ENCODE peak calls at places on chromosomes 16 and 17, in nine cellular contexts. V, F, I, D, W, Y, X, K and C are unnamed samples.

GRCh38 chr17:63919311-63919723 is 678 bp upstream of the GH1 start:
- DNase-seq in V (no peak), F (peak; percentile 63), I (no peak), D (no peak), W (no peak), Y (no peak), X (peak; percentile 15), K (peak; percentile 69), C (peak; percentile 61)

GRCh38 chr16:84044108-84044488 is 1.5 kb upstream of the SLC38A8 start:
- DNase-seq in V (no peak), F (no peak), I (no peak), D (no peak), W (no peak), Y (no peak), X (no peak), K (no peak), C (no peak)

GRCh38 chr16:70772493-70772892 is 28.5 kb downstream of the VAC14 start:
- DNase-seq in V (no peak), F (no peak), I (no peak), D (no peak), W (no peak), Y (no peak), X (no peak), K (no peak), C (no peak)

GRCh38 chr17:8798176-8799000 is 777 bp downstream of the MFSD6L start:
- DNase-seq in V (no peak), F (no peak), I (no peak), D (no peak), W (no peak), Y (no peak), X (no peak), K (no peak), C (no peak)

GRCh38 chr17:54947396-54947795 is 21.1 kb downstream of the COX11 start:
- DNase-seq in V (no peak), F (no peak), I (no peak), D (no peak), W (no peak), Y (no peak), X (no peak), K (no peak), C (no peak)

GRCh38 chr16:28984619-28985135 is at the start of gene LAT:
- DNase-seq in V (no peak), F (no peak), I (peak; percentile 71), D (no peak), W (peak; percentile 35), Y (peak; percentile 39), X (no peak), K (peak; percentile 68), C (peak; percentile 89)

GRCh38 chr17:39576187-39576586 is 31.5 kb downstream of the NEUROD2 start:
- DNase-seq in V (no peak), F (no peak), I (no peak), D (no peak), W (no peak), Y (no peak), X (no peak), K (peak; percentile 15), C (no peak)

GRCh38 chr17:67610061-67610460 is 107.7 kb upstream of the NOL11 start:
- DNase-seq in V (no peak), F (no peak), I (no peak), D (no peak), W (no peak), Y (no peak), X (no peak), K (no peak), C (no peak)

GRCh38 chr16:77416939-77417480 is 17.8 kb downstream of the ADAMTS18 start:
- DNase-seq in V (no peak), F (no peak), I (no peak), D (no peak), W (no peak), Y (no peak), X (no peak), K (no peak), C (no peak)

GRCh38 chr17:65750166-65750565 is 188.7 kb upstream of the AXIN2 start:
- DNase-seq in V (no peak), F (no peak), I (no peak), D (no peak), W (no peak), Y (no peak), X (no peak), K (no peak), C (no peak)

GRCh38 chr16:11196286-11196828 is 59.6 kb downstream of the SOCS1 start:
- DNase-seq in V (no peak), F (no peak), I (no peak), D (no peak), W (no peak), Y (no peak), X (no peak), K (no peak), C (no peak)

GRCh38 chr16:78629173-78629572 is 529.7 kb downstream of the WWOX start:
- DNase-seq in V (no peak), F (no peak), I (no peak), D (no peak), W (no peak), Y (no peak), X (no peak), K (no peak), C (no peak)

GRCh38 chr16:48498761-48499600 is 111.0 kb downstream of the N4BP1 start:
- DNase-seq in V (no peak), F (peak; percentile 92), I (no peak), D (no peak), W (peak; percentile 60), Y (no peak), X (no peak), K (peak; percentile 21), C (no peak)

GRCh38 chr17:60039509-60040442 is 38.9 kb downstream of the HEATR6 start:
- DNase-seq in V (no peak), F (no peak), I (no peak), D (no peak), W (no peak), Y (no peak), X (no peak), K (no peak), C (no peak)

DNA sequence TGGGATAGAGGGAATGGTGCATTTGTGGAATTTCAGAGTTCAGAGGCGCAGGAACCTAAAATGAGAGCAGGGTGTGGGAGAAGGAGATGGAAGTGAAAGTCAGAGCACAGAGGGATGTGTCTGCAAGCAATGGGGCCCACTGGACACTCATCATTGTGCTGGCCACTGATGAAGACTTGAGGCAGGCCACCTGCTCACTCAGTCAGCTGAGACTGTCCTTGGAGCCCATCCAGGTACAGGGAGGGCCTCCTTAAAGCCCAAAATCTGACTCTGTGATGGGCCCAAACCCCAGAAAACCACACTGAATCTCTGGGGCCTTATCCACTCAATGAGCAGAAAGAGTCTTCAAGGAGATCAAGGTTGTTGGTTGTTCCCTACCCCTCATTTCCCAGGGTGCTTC is 5.6 kb downstream of the GP2 start:
- DNase-seq in V (no peak), F (no peak), I (no peak), D (no peak), W (no peak), Y (no peak), X (no peak), K (no peak), C (no peak)
- H3K27ac ChIP-seq in V (no peak overlapping the region), F (no peak overlapping the region), I (no peak overlapping the region), D (no peak overlapping the region), W (no peak overlapping the region), Y (no peak overlapping the region), X (no peak overlapping the region), K (no peak overlapping the region), C (no peak overlapping the region)

DNA sequence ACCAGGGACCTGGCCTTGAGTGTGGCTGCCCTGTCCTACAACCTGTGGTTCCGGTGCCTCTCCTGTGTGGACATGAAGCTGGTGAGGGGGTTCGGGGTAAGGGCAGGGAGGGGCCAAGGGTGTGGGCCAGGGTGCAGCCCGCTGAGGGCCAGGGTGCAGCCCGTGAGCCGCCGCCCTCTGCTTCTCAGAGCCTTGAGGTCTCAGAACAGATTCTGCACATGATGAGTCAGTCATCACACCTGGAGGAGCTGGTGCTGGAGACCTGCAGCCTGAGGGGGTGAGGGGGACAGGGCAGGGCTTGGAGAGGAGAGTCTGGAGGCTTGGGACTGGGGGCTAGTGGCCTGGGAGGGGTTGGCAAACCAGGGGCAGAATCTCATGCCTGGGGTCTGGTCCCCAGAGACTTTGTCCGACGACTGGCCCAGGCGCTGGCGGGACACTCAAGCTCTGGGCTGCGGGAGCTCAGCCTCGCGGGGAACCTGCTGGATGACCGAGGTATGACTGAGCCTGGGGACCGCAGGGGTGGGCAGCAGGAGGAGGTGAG is 2.2 kb downstream of the CARMIL2 start:
- DNase-seq in V (no peak), F (no peak), I (no peak), D (no peak), W (no peak), Y (no peak), X (no peak), K (no peak), C (no peak)
- H3K27ac ChIP-seq in V (no peak overlapping the region), F (no peak overlapping the region), I (no peak overlapping the region), D (no peak overlapping the region), W (no peak overlapping the region), Y (no peak overlapping the region), X (no peak overlapping the region), K (no peak overlapping the region), C (no peak overlapping the region)

DNA sequence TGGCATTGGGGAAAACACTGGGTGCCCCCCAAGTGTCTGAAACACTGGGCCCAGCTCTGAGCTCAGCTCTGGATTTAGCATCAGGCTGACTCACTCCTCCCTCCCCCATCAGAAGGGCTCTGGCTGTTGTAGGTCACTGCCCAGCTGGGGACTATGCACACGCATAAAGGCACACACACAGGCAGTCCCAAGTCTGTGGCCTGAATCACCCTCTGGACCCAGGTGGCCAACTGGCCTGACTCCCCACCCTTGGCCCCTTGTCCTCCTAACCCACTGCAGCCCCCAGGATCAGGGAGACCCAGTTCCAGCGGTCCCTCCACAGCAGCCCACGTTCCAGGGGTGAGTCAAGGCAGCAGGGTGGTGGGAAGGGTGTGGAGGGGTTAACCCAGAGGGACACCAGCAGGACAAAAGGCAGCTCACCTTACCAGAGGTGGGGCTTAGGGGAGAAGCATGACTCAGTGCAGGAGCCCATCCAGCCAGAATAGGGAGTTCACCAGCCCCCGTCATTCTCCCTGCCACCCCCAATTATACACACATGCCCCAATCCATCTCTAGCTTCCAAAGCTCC is 47.0 kb downstream of the MYO18A start:
- DNase-seq in V (no peak), F (no peak), I (no peak), D (no peak), W (no peak), Y (no peak), X (no peak), K (no peak), C (no peak)
- H3K27ac ChIP-seq in V (peak overlapping the region; percentile 63), F (no peak overlapping the region), I (no peak overlapping the region), D (peak overlapping the region; percentile 79), W (no peak overlapping the region), Y (peak overlapping the region; percentile 28), X (peak overlapping the region; percentile 96), K (peak overlapping the region; percentile 17), C (no peak overlapping the region)

DNA sequence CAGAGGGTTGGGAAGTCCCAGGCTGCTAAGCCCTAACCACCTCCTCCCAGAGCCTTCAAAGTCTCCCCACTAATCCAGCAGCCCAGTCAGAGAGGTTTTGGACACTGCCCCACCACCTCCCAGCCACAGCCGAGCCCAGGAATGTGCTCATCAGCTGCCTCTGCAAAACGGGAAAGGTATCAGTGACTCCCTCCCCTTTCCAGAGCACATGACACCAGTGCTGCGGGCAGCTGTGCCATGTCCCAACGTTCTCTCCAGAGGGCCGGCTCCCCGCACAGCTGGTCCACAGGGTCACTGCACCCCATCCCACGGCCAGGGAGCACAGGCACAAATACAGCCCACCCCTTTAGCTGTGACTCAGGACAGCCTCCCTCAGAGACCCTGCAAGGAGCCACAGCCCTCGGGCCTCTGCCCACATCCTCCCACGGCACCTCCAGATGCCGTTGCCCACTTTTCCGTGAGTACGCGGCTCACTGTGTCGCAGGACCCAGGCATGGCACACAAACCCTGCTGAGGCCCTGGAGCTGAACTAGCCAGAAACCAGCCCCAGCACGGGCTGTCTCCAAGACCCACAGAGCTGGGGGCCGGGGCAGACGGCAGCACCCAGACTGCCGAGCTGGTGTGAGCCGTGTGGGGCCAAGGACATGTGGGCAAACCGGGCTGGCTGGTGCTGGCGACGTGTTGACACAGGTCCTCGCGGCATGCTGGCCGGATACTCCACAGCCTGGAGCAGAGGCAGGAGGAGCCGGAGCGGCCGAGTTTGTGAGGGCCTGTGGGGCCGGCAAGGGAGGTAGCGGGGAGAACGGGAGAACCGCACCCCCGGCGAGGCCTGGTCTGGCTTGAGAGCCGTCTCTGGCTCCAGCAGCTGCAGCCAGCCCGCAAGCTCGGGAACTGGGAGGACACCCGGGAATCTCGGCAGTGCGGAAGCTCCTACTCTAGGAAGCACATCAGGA is 6.3 kb upstream of the PPP1R27 start:
- DNase-seq in V (no peak), F (no peak), I (no peak), D (no peak), W (no peak), Y (no peak), X (no peak), K (peak; percentile 83), C (no peak)
- H3K27ac ChIP-seq in V (no peak overlapping the region), F (no peak overlapping the region), I (no peak overlapping the region), D (no peak overlapping the region), W (no peak overlapping the region), Y (peak overlapping the region; percentile 77), X (no peak overlapping the region), K (peak overlapping the region; percentile 97), C (no peak overlapping the region)